ENCODE peak calls at places on chromosomes 11 and 22, in four cellular contexts. One of them, this sample, is unnamed. For H3K36me3, the result is how much of the 10 kb centered on the place peaks cover.

GRCh38 chr11:80593981-80594380 is 1153.2 kb upstream of the TENM4 start:
- DNase-seq in transverse colon: peak
- DNase-seq in tibial nerve: no peak
- DNase-seq in ovary: no peak
- DNase-seq in this sample: no peak

GRCh38 chr11:66592457-66593302 is at the start of the genes CCDC87 and CCS:
- DNase-seq in ovary: peak
- DNase-seq in transverse colon: peak
- DNase-seq in tibial nerve: peak
- DNase-seq in this sample: peak

GRCh38 chr22:22820626-22821025 is 67.0 kb upstream of the IGLL5 start:
- DNase-seq in transverse colon: no peak
- DNase-seq in tibial nerve: no peak
- DNase-seq in ovary: no peak
- DNase-seq in this sample: no peak

GRCh38 chr11:70067591-70068341 is 10.4 kb upstream of the ANO1 start:
- DNase-seq in transverse colon: no peak
- DNase-seq in ovary: no peak
- DNase-seq in tibial nerve: no peak
- DNase-seq in this sample: no peak

GRCh38 chr11:61904539-61905048 is 12.8 kb downstream of the RAB3IL1 start:
- DNase-seq in ovary: no peak
- DNase-seq in tibial nerve: no peak
- DNase-seq in transverse colon: no peak
- DNase-seq in this sample: peak

GRCh38 chr11:1749787-1750351 is 526 bp downstream of the IFITM10 start:
- DNase-seq in ovary: no peak
- DNase-seq in tibial nerve: no peak
- DNase-seq in transverse colon: peak
- DNase-seq in this sample: no peak

GRCh38 chr11:18772211-18772610 is 19.4 kb downstream of the PTPN5 start:
- DNase-seq in tibial nerve: no peak
- DNase-seq in ovary: no peak
- DNase-seq in transverse colon: no peak
- DNase-seq in this sample: no peak

GRCh38 chr22:40479887-40480538 is 109.6 kb downstream of the SGSM3 start:
- DNase-seq in transverse colon: no peak
- DNase-seq in ovary: no peak
- DNase-seq in tibial nerve: no peak
- DNase-seq in this sample: no peak

GRCh38 chr11:74948546-74948897 is 369 bp downstream of the XRRA1 start:
- DNase-seq in ovary: no peak
- DNase-seq in tibial nerve: no peak
- DNase-seq in transverse colon: no peak
- DNase-seq in this sample: no peak

GRCh38 chr11:83071641-83072591 is at the start of gene RAB30:
- DNase-seq in ovary: peak
- DNase-seq in transverse colon: peak
- DNase-seq in tibial nerve: peak
- DNase-seq in this sample: peak

GRCh38 chr22:32880906-32881596 is 79.5 kb downstream of the TIMP3 start:
- DNase-seq in ovary: peak
- DNase-seq in transverse colon: peak
- DNase-seq in tibial nerve: no peak
- DNase-seq in this sample: peak

GRCh38 chr11:96155627-96156378 is 187.2 kb downstream of the MAML2 start:
- DNase-seq in ovary: peak
- DNase-seq in tibial nerve: peak
- DNase-seq in transverse colon: peak
- DNase-seq in this sample: peak
- TF ChIP-seq EP300 in ovary: no peak
- TF ChIP-seq EP300 in tibial nerve: peak
- TF ChIP-seq EP300 in transverse colon: no peak
- TF ChIP-seq EP300 in this sample: no peak

GRCh38 chr11:131658414-131658813 is 288.0 kb downstream of the NTM start:
- DNase-seq in ovary: no peak
- DNase-seq in transverse colon: no peak
- DNase-seq in tibial nerve: no peak
- DNase-seq in this sample: no peak
- H3K36me3 ChIP-seq in ovary: under half
- H3K36me3 ChIP-seq in transverse colon: under half
- H3K36me3 ChIP-seq in tibial nerve: under half
- H3K36me3 ChIP-seq in this sample: under half

DNA sequence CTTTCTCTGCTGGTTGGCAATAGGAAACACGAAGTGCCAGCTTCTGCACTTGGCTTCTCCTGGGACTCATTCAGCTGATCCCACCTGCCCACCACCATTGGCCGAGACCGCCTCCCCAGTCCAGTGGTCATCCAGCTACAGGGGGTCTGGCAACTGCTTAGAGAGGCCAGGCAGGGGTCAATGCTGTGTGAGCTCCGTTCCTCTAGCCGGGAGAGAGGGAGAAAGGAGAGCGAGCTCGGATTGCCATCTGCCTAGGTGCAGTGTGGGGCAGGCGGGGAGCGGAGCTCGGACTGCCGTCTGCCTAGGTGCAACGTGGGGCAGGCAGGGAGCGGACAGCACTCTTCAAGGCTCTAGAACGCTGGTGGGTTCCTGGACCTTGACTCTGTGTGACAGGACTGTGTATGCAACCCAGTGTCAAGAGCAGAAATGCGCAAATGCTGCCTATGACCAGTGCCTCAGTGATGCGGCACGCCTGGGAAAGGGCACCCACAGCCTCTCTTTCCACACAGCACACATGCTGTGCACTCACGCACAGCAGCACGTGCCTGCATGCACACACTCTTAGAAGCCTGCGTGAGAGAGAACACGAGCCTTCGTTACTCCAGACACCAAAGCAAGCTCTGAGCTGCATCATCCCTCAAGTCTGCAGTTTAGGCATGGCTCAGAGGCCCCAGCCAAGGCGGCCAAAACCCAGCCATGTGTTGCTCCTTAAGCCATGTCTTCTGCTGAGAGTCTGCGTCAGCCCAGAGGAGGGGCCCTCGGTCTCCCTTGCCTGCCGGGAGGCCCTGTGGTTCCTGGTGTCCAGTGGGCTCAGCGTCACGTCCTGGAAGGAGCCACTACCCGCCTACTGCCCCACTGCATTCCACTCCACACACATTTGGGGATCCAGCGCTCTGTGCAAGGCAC is 26.8 kb upstream of the JAM3 start:
- DNase-seq in transverse colon: no peak
- DNase-seq in ovary: no peak
- DNase-seq in tibial nerve: no peak
- DNase-seq in this sample: no peak
- TF ChIP-seq EP300 in transverse colon: no peak
- TF ChIP-seq EP300 in ovary: no peak
- TF ChIP-seq EP300 in tibial nerve: no peak
- TF ChIP-seq EP300 in this sample: no peak

DNA sequence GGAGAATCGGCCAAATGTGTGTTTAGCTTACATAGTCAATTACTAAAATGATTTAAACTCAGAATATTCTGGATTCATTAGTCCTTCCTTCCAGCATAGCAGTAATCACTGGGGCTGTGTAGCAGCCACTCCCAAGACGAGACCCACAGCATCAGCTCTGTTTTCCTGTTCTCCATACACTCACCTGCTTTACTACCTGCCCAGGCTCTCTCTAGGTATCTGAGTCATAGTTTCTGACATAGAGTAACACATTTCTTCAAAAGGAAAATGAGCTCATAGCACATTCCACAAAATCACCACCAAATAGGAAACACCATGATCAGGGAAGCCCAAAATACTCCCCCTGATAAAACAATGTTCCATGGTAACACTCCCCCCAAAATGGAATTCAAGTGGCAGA is 22.9 kb downstream of the MORC2 start:
- DNase-seq in ovary: no peak
- DNase-seq in transverse colon: no peak
- DNase-seq in tibial nerve: no peak
- DNase-seq in this sample: no peak
- H3K36me3 ChIP-seq in ovary: under half
- H3K36me3 ChIP-seq in transverse colon: under half
- H3K36me3 ChIP-seq in tibial nerve: half or more
- H3K36me3 ChIP-seq in this sample: half or more

GRCh38 chr22:47780281-47780875 is 1017.9 kb downstream of the TBC1D22A start:
- DNase-seq in tibial nerve: no peak
- DNase-seq in transverse colon: no peak
- DNase-seq in ovary: no peak
- DNase-seq in this sample: no peak

GRCh38 chr22:47781024-47781423 is 1018.6 kb downstream of the TBC1D22A start:
- DNase-seq in tibial nerve: no peak
- DNase-seq in ovary: no peak
- DNase-seq in transverse colon: no peak
- DNase-seq in this sample: no peak

GRCh38 chr22:47778160-47778658 is 1015.8 kb downstream of the TBC1D22A start:
- DNase-seq in ovary: no peak
- DNase-seq in transverse colon: no peak
- DNase-seq in tibial nerve: no peak
- DNase-seq in this sample: no peak

GRCh38 chr22:47777426-47777825 is 1015.0 kb downstream of the TBC1D22A start:
- DNase-seq in tibial nerve: no peak
- DNase-seq in transverse colon: no peak
- DNase-seq in ovary: no peak
- DNase-seq in this sample: no peak

GRCh38 chr22:47779474-47779873 is 1017.0 kb downstream of the TBC1D22A start:
- DNase-seq in tibial nerve: no peak
- DNase-seq in transverse colon: no peak
- DNase-seq in ovary: no peak
- DNase-seq in this sample: no peak
- TF ChIP-seq EP300 in tibial nerve: no peak
- TF ChIP-seq EP300 in transverse colon: no peak
- TF ChIP-seq EP300 in ovary: no peak
- TF ChIP-seq EP300 in this sample: no peak

GRCh38 chr11:72013765-72014711 is 15.3 kb downstream of the IL18BP start:
- DNase-seq in transverse colon: no peak
- DNase-seq in tibial nerve: no peak
- DNase-seq in ovary: no peak
- DNase-seq in this sample: peak
- H3K36me3 ChIP-seq in transverse colon: under half
- H3K36me3 ChIP-seq in tibial nerve: half or more
- H3K36me3 ChIP-seq in ovary: under half
- H3K36me3 ChIP-seq in this sample: half or more

DNA sequence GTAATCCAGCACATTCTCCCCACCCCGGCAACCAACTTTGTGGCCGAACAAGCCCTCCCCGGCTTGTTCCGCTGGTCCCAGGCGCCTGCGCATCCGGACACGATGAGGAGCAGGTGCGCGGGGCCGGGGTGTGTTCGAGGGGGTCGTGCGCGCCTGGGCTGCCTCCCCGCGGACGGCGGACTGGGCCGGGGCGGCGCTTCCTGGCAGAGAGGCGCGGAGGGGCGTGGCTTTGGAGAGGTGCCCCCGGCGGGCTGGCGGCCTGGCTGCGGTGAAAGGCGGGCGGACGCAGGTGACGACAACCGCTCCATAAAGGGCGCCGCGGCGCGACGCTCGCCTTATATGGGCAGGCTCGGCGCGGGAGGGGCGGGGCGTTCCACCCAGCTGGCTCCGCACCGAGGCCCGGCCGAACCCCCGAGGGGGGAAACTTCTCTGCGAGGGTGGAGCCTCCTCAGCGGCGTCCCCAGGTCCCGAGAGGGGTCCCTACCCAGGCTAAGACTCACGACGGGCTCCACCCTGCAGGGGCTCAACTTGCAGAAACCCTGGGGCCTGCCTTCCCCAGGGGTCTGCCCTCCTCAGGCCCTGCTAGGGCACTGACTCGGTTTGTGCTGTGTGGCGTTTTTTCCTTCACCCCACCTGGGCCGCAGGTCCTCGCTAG is 26.4 kb downstream of the TXN2 start:
- DNase-seq in ovary: peak
- DNase-seq in transverse colon: peak
- DNase-seq in tibial nerve: peak
- DNase-seq in this sample: peak
- TF ChIP-seq EP300 in ovary: peak
- TF ChIP-seq EP300 in transverse colon: peak
- TF ChIP-seq EP300 in tibial nerve: peak
- TF ChIP-seq EP300 in this sample: no peak

GRCh38 chr11:108241370-108242037 is 18.6 kb downstream of the ATM start:
- DNase-seq in tibial nerve: no peak
- DNase-seq in ovary: no peak
- DNase-seq in transverse colon: no peak
- DNase-seq in this sample: no peak
- H3K36me3 ChIP-seq in tibial nerve: half or more
- H3K36me3 ChIP-seq in ovary: under half
- H3K36me3 ChIP-seq in transverse colon: under half
- H3K36me3 ChIP-seq in this sample: under half